ENCODE peak calls at places on chromosomes 3 and 15, in six cellular contexts. One of them, this sample, is unnamed.

GRCh38 chr3:37864904-37865303 is 3.2 kb downstream of the CTDSPL start:
- DNase-seq in A549: peak
- DNase-seq in mucosa of descending colon: no peak
- DNase-seq in WERI-Rb-1: no peak
- DNase-seq in fibroblast of lung: no peak
- DNase-seq in NT2/D1: no peak
- DNase-seq in this sample: no peak

GRCh38 chr3:111801697-111802655 is 57.1 kb upstream of the PHLDB2 start:
- DNase-seq in WERI-Rb-1: no peak
- DNase-seq in A549: peak
- DNase-seq in NT2/D1: no peak
- DNase-seq in mucosa of descending colon: peak
- DNase-seq in fibroblast of lung: peak
- DNase-seq in this sample: no peak

GRCh38 chr3:59680916-59681315 is 631.1 kb upstream of the CFAP20DC start:
- DNase-seq in mucosa of descending colon: no peak
- DNase-seq in fibroblast of lung: no peak
- DNase-seq in NT2/D1: no peak
- DNase-seq in WERI-Rb-1: no peak
- DNase-seq in A549: no peak
- DNase-seq in this sample: no peak

GRCh38 chr3:126546013-126546412 is 12.7 kb downstream of the C3orf22 start:
- DNase-seq in fibroblast of lung: no peak
- DNase-seq in NT2/D1: no peak
- DNase-seq in mucosa of descending colon: no peak
- DNase-seq in WERI-Rb-1: no peak
- DNase-seq in A549: no peak
- DNase-seq in this sample: no peak

GRCh38 chr15:89138999-89139612 is 50.9 kb downstream of the ABHD2 start:
- DNase-seq in WERI-Rb-1: no peak
- DNase-seq in NT2/D1: no peak
- DNase-seq in A549: no peak
- DNase-seq in mucosa of descending colon: no peak
- DNase-seq in fibroblast of lung: peak
- DNase-seq in this sample: no peak

GRCh38 chr15:65583701-65584100 is 27.2 kb downstream of the INTS14 start:
- DNase-seq in NT2/D1: no peak
- DNase-seq in fibroblast of lung: peak
- DNase-seq in A549: no peak
- DNase-seq in WERI-Rb-1: no peak
- DNase-seq in mucosa of descending colon: peak
- DNase-seq in this sample: peak

GRCh38 chr3:125185758-125186245 is 26.7 kb downstream of the SLC12A8 start:
- DNase-seq in A549: no peak
- DNase-seq in mucosa of descending colon: no peak
- DNase-seq in fibroblast of lung: no peak
- DNase-seq in WERI-Rb-1: no peak
- DNase-seq in NT2/D1: no peak
- DNase-seq in this sample: no peak

GRCh38 chr3:37197810-37198371 is 23.5 kb upstream of the LRRFIP2 start:
- DNase-seq in NT2/D1: no peak
- DNase-seq in WERI-Rb-1: no peak
- DNase-seq in mucosa of descending colon: no peak
- DNase-seq in A549: no peak
- DNase-seq in fibroblast of lung: peak
- DNase-seq in this sample: peak

GRCh38 chr3:38136272-38136806 is 588 bp downstream of the ACAA1 start:
- DNase-seq in NT2/D1: no peak
- DNase-seq in fibroblast of lung: peak
- DNase-seq in WERI-Rb-1: no peak
- DNase-seq in A549: no peak
- DNase-seq in mucosa of descending colon: peak
- DNase-seq in this sample: no peak

GRCh38 chr3:17552351-17552750 is 190.1 kb downstream of the TBC1D5 start:
- DNase-seq in WERI-Rb-1: no peak
- DNase-seq in NT2/D1: no peak
- DNase-seq in fibroblast of lung: no peak
- DNase-seq in mucosa of descending colon: no peak
- DNase-seq in A549: no peak
- DNase-seq in this sample: no peak

GRCh38 chr3:67686067-67686466 is 31.7 kb upstream of the SUCLG2 start:
- DNase-seq in fibroblast of lung: no peak
- DNase-seq in A549: no peak
- DNase-seq in NT2/D1: no peak
- DNase-seq in mucosa of descending colon: no peak
- DNase-seq in WERI-Rb-1: no peak
- DNase-seq in this sample: no peak

GRCh38 chr3:67689806-67690205 is 35.4 kb upstream of the SUCLG2 start:
- DNase-seq in WERI-Rb-1: no peak
- DNase-seq in fibroblast of lung: no peak
- DNase-seq in NT2/D1: no peak
- DNase-seq in A549: no peak
- DNase-seq in mucosa of descending colon: no peak
- DNase-seq in this sample: no peak

GRCh38 chr3:67683522-67683921 is 29.1 kb upstream of the SUCLG2 start:
- DNase-seq in WERI-Rb-1: no peak
- DNase-seq in NT2/D1: no peak
- DNase-seq in fibroblast of lung: no peak
- DNase-seq in mucosa of descending colon: no peak
- DNase-seq in A549: no peak
- DNase-seq in this sample: no peak

GRCh38 chr3:67688231-67688630 is 33.8 kb upstream of the SUCLG2 start:
- DNase-seq in NT2/D1: no peak
- DNase-seq in A549: no peak
- DNase-seq in mucosa of descending colon: no peak
- DNase-seq in WERI-Rb-1: no peak
- DNase-seq in fibroblast of lung: no peak
- DNase-seq in this sample: no peak

DNA sequence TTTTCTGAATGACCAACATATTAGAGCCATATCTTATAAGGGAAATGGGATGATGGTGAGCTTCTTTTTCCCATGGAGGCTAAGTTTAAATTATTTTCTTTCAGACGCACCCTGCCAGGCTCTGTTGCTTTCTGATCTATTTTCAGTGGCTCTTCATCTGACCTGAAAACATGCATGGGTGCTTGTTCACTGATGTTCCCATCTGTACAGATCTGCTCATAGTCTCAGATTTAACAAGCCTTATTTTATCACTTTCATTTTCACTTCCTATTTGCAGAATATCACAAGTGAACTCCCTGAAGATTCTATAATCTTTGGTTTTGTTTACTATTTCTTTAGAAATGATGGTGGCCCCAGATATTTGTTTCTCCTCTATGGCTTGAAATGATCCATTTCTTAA is 31.1 kb upstream of the SUCLG2 start:
- DNase-seq in fibroblast of lung: no peak
- DNase-seq in WERI-Rb-1: no peak
- DNase-seq in mucosa of descending colon: no peak
- DNase-seq in NT2/D1: no peak
- DNase-seq in A549: no peak
- DNase-seq in this sample: no peak
- H3K4me3 ChIP-seq in fibroblast of lung: no peak
- H3K4me3 ChIP-seq in WERI-Rb-1: no peak
- H3K4me3 ChIP-seq in mucosa of descending colon: no peak
- H3K4me3 ChIP-seq in NT2/D1: no peak
- H3K4me3 ChIP-seq in A549: no peak
- H3K4me3 ChIP-seq in this sample: no peak

GRCh38 chr3:191120447-191121304 is 78.4 kb upstream of the OSTN start:
- DNase-seq in WERI-Rb-1: no peak
- DNase-seq in fibroblast of lung: no peak
- DNase-seq in mucosa of descending colon: no peak
- DNase-seq in NT2/D1: no peak
- DNase-seq in A549: no peak
- DNase-seq in this sample: no peak
- H3K4me3 ChIP-seq in WERI-Rb-1: no peak
- H3K4me3 ChIP-seq in fibroblast of lung: no peak
- H3K4me3 ChIP-seq in mucosa of descending colon: no peak
- H3K4me3 ChIP-seq in NT2/D1: no peak
- H3K4me3 ChIP-seq in A549: no peak
- H3K4me3 ChIP-seq in this sample: no peak

DNA sequence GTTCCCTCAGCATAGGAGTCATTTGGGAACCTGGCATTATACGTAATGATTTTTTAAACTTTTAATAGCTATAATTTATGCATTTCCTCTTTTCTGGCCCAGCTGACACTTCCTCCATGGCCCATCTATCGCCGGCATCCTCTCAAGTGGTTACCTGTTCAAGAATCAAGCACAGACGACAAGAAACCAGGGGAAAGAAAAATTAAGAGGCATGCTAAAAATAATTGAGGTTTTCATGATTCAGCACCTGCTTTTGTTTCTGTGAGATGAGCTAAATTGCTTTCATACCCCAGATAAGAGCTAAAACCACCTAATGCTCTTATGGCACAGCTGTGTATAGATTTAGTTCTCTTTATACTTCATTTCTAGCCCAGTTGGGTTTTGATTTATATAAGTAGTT is 1.7 kb downstream of the SPCS1 start:
- DNase-seq in mucosa of descending colon: no peak
- DNase-seq in NT2/D1: no peak
- DNase-seq in fibroblast of lung: no peak
- DNase-seq in WERI-Rb-1: no peak
- DNase-seq in A549: no peak
- DNase-seq in this sample: no peak
- H3K4me3 ChIP-seq in mucosa of descending colon: no peak
- H3K4me3 ChIP-seq in NT2/D1: no peak
- H3K4me3 ChIP-seq in fibroblast of lung: peak
- H3K4me3 ChIP-seq in WERI-Rb-1: peak
- H3K4me3 ChIP-seq in A549: peak
- H3K4me3 ChIP-seq in this sample: peak

GRCh38 chr15:48064435-48064834 is 56.4 kb upstream of the SLC24A5 start:
- DNase-seq in NT2/D1: no peak
- DNase-seq in WERI-Rb-1: no peak
- DNase-seq in A549: no peak
- DNase-seq in mucosa of descending colon: no peak
- DNase-seq in fibroblast of lung: peak
- DNase-seq in this sample: no peak

GRCh38 chr15:48062476-48062875 is 58.3 kb upstream of the SLC24A5 start:
- DNase-seq in mucosa of descending colon: no peak
- DNase-seq in NT2/D1: no peak
- DNase-seq in A549: no peak
- DNase-seq in WERI-Rb-1: no peak
- DNase-seq in fibroblast of lung: peak
- DNase-seq in this sample: no peak

GRCh38 chr15:48066456-48066855 is 54.3 kb upstream of the SLC24A5 start:
- DNase-seq in A549: no peak
- DNase-seq in NT2/D1: no peak
- DNase-seq in fibroblast of lung: no peak
- DNase-seq in WERI-Rb-1: no peak
- DNase-seq in mucosa of descending colon: no peak
- DNase-seq in this sample: no peak

GRCh38 chr15:48061588-48061987 is 59.2 kb upstream of the SLC24A5 start:
- DNase-seq in mucosa of descending colon: no peak
- DNase-seq in fibroblast of lung: no peak
- DNase-seq in NT2/D1: no peak
- DNase-seq in WERI-Rb-1: no peak
- DNase-seq in A549: no peak
- DNase-seq in this sample: no peak

DNA sequence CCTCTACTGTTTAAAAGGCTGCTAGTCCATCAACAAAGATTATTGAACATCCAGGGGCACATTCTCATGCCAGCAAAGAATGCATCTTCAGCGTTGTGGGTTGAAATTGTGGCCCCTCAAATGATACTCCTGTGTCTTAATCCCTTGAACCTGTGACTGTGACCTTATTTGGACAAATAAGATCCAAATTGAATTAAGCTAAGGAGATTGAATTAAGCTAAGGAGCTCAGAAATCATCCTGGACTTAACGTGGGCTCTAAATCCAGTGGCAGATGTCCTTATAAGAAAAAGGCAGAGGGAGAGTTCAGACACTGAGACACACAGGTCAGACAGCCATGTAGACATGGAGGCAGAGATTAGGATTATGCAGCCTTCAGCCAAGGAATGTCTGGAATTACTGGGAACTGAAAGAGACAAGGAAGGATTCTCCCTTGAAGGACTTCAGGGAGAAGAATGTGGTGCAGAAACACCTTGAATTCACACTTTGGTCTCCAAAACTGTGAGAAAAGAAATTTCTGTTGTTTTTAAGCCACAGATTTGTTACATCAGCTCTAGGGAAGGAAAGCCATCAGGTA is 57.3 kb upstream of the SLC24A5 start:
- DNase-seq in WERI-Rb-1: peak
- DNase-seq in A549: no peak
- DNase-seq in fibroblast of lung: no peak
- DNase-seq in NT2/D1: no peak
- DNase-seq in mucosa of descending colon: no peak
- DNase-seq in this sample: peak
- H3K4me3 ChIP-seq in WERI-Rb-1: no peak
- H3K4me3 ChIP-seq in A549: no peak
- H3K4me3 ChIP-seq in fibroblast of lung: no peak
- H3K4me3 ChIP-seq in NT2/D1: no peak
- H3K4me3 ChIP-seq in mucosa of descending colon: no peak
- H3K4me3 ChIP-seq in this sample: no peak

DNA sequence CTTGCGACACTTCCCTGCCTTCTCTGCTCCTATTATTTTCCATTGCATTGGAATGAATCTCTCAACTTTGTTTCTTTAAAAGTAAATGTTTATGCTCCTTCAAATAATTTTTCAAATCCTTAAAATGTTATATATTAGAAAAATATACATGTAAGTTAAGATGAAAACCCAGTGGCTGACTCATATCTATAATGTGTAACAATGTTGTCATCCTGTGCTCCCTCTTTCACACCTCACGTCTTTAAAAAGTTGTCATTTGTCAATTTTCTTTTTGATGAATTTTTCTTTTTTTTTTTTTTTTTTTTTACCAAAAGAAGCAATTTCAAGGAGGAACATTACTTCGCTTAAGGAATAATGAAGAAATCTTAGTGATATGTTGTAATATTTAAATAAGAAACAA is 3.7 kb downstream of the RBMS3 start:
- DNase-seq in A549: no peak
- DNase-seq in NT2/D1: no peak
- DNase-seq in WERI-Rb-1: no peak
- DNase-seq in fibroblast of lung: peak
- DNase-seq in mucosa of descending colon: no peak
- DNase-seq in this sample: no peak
- H3K4me3 ChIP-seq in A549: no peak
- H3K4me3 ChIP-seq in NT2/D1: no peak
- H3K4me3 ChIP-seq in WERI-Rb-1: no peak
- H3K4me3 ChIP-seq in fibroblast of lung: peak
- H3K4me3 ChIP-seq in mucosa of descending colon: no peak
- H3K4me3 ChIP-seq in this sample: no peak